ENCODE peak calls at places on chromosomes 4 and X, in seven cellular contexts. One of them, this sample, is unnamed.
A peak's percentile ranks its signal among the peaks of the same experiment; 100 is the strongest.

GRCh38 chr4:125010776-125011503 is 298.4 kb upstream of the ANKRD50 start:
- DNase-seq in K562: no peak
- DNase-seq in ovary: no peak
- DNase-seq in IMR-90: peak; percentile 29
- DNase-seq in Peyer's patch: no peak
- DNase-seq in spleen: no peak
- DNase-seq in right lobe of liver: no peak
- DNase-seq in this sample: no peak

GRCh38 chr4:6917445-6918241 is 8.0 kb downstream of the TBC1D14 start:
- DNase-seq in Peyer's patch: peak; percentile 91
- DNase-seq in IMR-90: no peak
- DNase-seq in right lobe of liver: peak; percentile 87
- DNase-seq in K562: peak; percentile 66
- DNase-seq in ovary: peak; percentile 81
- DNase-seq in spleen: peak; percentile 95
- DNase-seq in this sample: peak; percentile 95

GRCh38 chrX:35841872-35842271 is 43.7 kb downstream of the MAGEB16 start:
- DNase-seq in ovary: no peak
- DNase-seq in right lobe of liver: no peak
- DNase-seq in K562: no peak
- DNase-seq in spleen: no peak
- DNase-seq in Peyer's patch: no peak
- DNase-seq in IMR-90: no peak
- DNase-seq in this sample: no peak

GRCh38 chr4:68490826-68491457 is 43.7 kb downstream of the TMPRSS11E start:
- DNase-seq in K562: no peak
- DNase-seq in IMR-90: no peak
- DNase-seq in ovary: no peak
- DNase-seq in spleen: no peak
- DNase-seq in Peyer's patch: no peak
- DNase-seq in right lobe of liver: no peak
- DNase-seq in this sample: no peak

GRCh38 chr4:47271296-47271695 is 192.2 kb downstream of the COMMD8 start:
- DNase-seq in K562: no peak
- DNase-seq in ovary: no peak
- DNase-seq in right lobe of liver: no peak
- DNase-seq in Peyer's patch: no peak
- DNase-seq in IMR-90: no peak
- DNase-seq in spleen: no peak
- DNase-seq in this sample: no peak

GRCh38 chrX:107454302-107454701 is 4.8 kb downstream of the FRMPD3 start:
- DNase-seq in IMR-90: peak; percentile 2
- DNase-seq in spleen: no peak
- DNase-seq in ovary: no peak
- DNase-seq in right lobe of liver: no peak
- DNase-seq in Peyer's patch: no peak
- DNase-seq in K562: no peak
- DNase-seq in this sample: no peak

GRCh38 chr4:5995901-5996623 is 22.2 kb downstream of the C4orf50 start:
- DNase-seq in Peyer's patch: no peak
- DNase-seq in ovary: peak; percentile 16
- DNase-seq in spleen: no peak
- DNase-seq in IMR-90: no peak
- DNase-seq in K562: no peak
- DNase-seq in right lobe of liver: no peak
- DNase-seq in this sample: no peak

GRCh38 chrX:39813631-39814246 is 284.0 kb downstream of the BCOR start:
- DNase-seq in IMR-90: peak; percentile 69
- DNase-seq in ovary: peak; percentile 81
- DNase-seq in K562: no peak
- DNase-seq in right lobe of liver: peak; percentile 68
- DNase-seq in Peyer's patch: peak; percentile 51
- DNase-seq in spleen: peak; percentile 83
- DNase-seq in this sample: peak; percentile 40

GRCh38 chr4:145278341-145279121 is 98.1 kb upstream of the OTUD4 start:
- DNase-seq in ovary: no peak
- DNase-seq in spleen: no peak
- DNase-seq in Peyer's patch: no peak
- DNase-seq in right lobe of liver: no peak
- DNase-seq in IMR-90: peak; percentile 87
- DNase-seq in K562: peak; percentile 55
- DNase-seq in this sample: no peak

GRCh38 chr4:137960371-137961050 is 281.6 kb downstream of the SLC7A11 start:
- DNase-seq in Peyer's patch: no peak
- DNase-seq in spleen: no peak
- DNase-seq in K562: no peak
- DNase-seq in ovary: no peak
- DNase-seq in IMR-90: peak; percentile 92
- DNase-seq in right lobe of liver: no peak
- DNase-seq in this sample: no peak

GRCh38 chr4:22410645-22411247 is 105.1 kb downstream of the ADGRA3 start:
- DNase-seq in spleen: no peak
- DNase-seq in ovary: no peak
- DNase-seq in K562: no peak
- DNase-seq in IMR-90: peak; percentile 33
- DNase-seq in right lobe of liver: no peak
- DNase-seq in Peyer's patch: no peak
- DNase-seq in this sample: no peak
- TF ChIP-seq CTCF in spleen: no peak
- TF ChIP-seq CTCF in ovary: peak; percentile 7
- TF ChIP-seq CTCF in K562: peak; percentile 46
- TF ChIP-seq CTCF in IMR-90: peak; percentile 62
- TF ChIP-seq CTCF in right lobe of liver: peak; percentile 49
- TF ChIP-seq CTCF in Peyer's patch: peak; percentile 53
- TF ChIP-seq CTCF in this sample: peak; percentile 63

DNA sequence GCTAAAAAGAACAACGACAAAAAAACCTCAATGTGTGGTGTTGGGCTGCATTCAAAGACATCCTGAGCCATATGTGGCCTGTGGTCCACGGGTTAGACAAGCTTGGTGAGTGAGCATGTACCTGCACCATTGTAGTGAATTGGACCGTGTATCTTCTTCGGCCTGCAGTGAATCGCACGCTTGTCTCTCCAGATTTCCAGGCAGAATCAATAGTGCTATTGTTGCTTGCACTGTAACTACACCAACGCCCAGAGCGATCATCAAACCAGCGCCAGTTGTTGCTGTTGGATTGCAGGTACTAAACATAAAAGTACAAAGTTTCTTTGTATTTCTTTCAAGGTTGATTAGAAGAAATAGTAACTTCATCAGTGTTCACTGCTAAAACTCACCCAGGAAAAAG is 101.6 kb downstream of the HUWE1 start:
- DNase-seq in K562: no peak
- DNase-seq in Peyer's patch: no peak
- DNase-seq in IMR-90: no peak
- DNase-seq in spleen: no peak
- DNase-seq in ovary: no peak
- DNase-seq in right lobe of liver: no peak
- DNase-seq in this sample: no peak
- H3K36me3 ChIP-seq in K562: peaks cover 99% of the 10 kb centered on the region
- H3K36me3 ChIP-seq in Peyer's patch: peaks cover 81% of the 10 kb centered on the region
- H3K36me3 ChIP-seq in IMR-90: peaks cover 29% of the 10 kb centered on the region
- H3K36me3 ChIP-seq in spleen: peaks cover 84% of the 10 kb centered on the region
- H3K36me3 ChIP-seq in ovary: no peaks in the 10 kb centered on the region
- H3K36me3 ChIP-seq in right lobe of liver: peaks cover 38% of the 10 kb centered on the region
- H3K36me3 ChIP-seq in this sample: peaks cover 21% of the 10 kb centered on the region

GRCh38 chr4:78938474-78938867 is 767 bp downstream of the PAQR3 start:
- DNase-seq in spleen: no peak
- DNase-seq in K562: no peak
- DNase-seq in IMR-90: no peak
- DNase-seq in Peyer's patch: no peak
- DNase-seq in ovary: no peak
- DNase-seq in right lobe of liver: no peak
- DNase-seq in this sample: no peak

GRCh38 chr4:78937837-78938236 is 1.4 kb downstream of the PAQR3 start:
- DNase-seq in ovary: no peak
- DNase-seq in right lobe of liver: no peak
- DNase-seq in K562: no peak
- DNase-seq in spleen: no peak
- DNase-seq in Peyer's patch: no peak
- DNase-seq in IMR-90: peak; percentile 16
- DNase-seq in this sample: no peak

GRCh38 chr4:78940752-78941151 is 1.5 kb upstream of the PAQR3 start:
- DNase-seq in ovary: no peak
- DNase-seq in Peyer's patch: no peak
- DNase-seq in spleen: no peak
- DNase-seq in K562: no peak
- DNase-seq in IMR-90: no peak
- DNase-seq in right lobe of liver: no peak
- DNase-seq in this sample: no peak

GRCh38 chr4:78939667-78940008 is 400 bp upstream of the PAQR3 start:
- DNase-seq in right lobe of liver: no peak
- DNase-seq in ovary: no peak
- DNase-seq in Peyer's patch: no peak
- DNase-seq in IMR-90: peak; percentile 12
- DNase-seq in spleen: no peak
- DNase-seq in K562: no peak
- DNase-seq in this sample: no peak

DNA sequence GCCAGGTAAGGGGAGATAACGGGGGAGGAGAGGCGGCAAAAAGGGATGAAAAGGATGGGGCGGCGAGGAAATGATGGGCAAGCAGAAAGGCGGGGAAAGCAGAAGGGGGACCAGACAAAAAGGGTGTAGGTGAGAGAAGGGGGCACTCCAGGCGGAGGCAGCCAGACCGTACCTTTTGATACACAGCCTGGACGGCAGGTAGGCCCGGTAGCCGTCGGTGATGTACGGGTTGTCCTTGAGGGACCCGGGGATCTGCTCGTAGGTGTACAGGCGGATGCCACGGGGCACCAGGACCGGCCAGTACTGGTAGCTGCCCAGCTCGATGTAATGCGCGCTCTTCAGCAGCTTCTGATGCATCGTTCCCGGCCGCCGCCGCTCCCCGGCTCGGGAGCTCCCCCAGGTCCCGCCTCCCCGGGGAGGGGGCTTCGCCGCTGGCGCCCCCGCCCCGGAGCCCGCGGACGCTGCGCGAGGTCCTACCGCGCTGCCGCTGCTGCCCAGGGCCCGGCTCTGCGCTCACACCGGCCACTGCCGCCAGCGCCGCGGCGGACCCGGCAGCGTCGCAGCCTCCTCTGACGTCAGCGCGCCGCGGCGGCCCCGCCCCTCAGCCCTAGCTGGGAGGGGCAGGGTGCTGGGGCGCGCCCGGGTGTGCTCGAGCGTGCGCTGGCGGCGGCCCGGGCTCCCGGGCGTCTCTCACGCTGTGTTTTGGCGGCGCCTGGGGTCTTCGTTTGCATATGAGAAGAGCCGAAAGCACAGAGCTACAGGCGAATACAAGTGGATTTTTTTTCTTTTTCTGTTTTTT is at the start of gene PAQR3:
- DNase-seq in spleen: peak; percentile 98
- DNase-seq in ovary: peak; percentile 90
- DNase-seq in right lobe of liver: peak; percentile 91
- DNase-seq in Peyer's patch: peak; percentile 92
- DNase-seq in K562: peak; percentile 94
- DNase-seq in IMR-90: peak; percentile 76
- DNase-seq in this sample: peak; percentile 88
- TF ChIP-seq POLR2A in spleen: no peak
- TF ChIP-seq POLR2A in ovary: peak; percentile 83
- TF ChIP-seq POLR2A in right lobe of liver: peak; percentile 90
- TF ChIP-seq POLR2A in Peyer's patch: peak; percentile 92
- TF ChIP-seq POLR2A in K562: peak; percentile 74
- TF ChIP-seq POLR2A in IMR-90: peak; percentile 76
- TF ChIP-seq POLR2A in this sample: peak; percentile 21

GRCh38 chrX:153055827-153056748 is at the start of gene PNMA3:
- DNase-seq in Peyer's patch: no peak
- DNase-seq in IMR-90: no peak
- DNase-seq in ovary: no peak
- DNase-seq in K562: peak; percentile 36
- DNase-seq in right lobe of liver: peak; percentile 28
- DNase-seq in spleen: no peak
- DNase-seq in this sample: no peak

GRCh38 chrX:153057281-153057680 is 1.0 kb downstream of the PNMA3 start:
- DNase-seq in IMR-90: no peak
- DNase-seq in Peyer's patch: no peak
- DNase-seq in spleen: no peak
- DNase-seq in right lobe of liver: no peak
- DNase-seq in ovary: no peak
- DNase-seq in K562: no peak
- DNase-seq in this sample: no peak

GRCh38 chrX:153049093-153049492 is 7.2 kb upstream of the PNMA3 start:
- DNase-seq in spleen: no peak
- DNase-seq in K562: no peak
- DNase-seq in right lobe of liver: no peak
- DNase-seq in ovary: no peak
- DNase-seq in IMR-90: no peak
- DNase-seq in Peyer's patch: no peak
- DNase-seq in this sample: no peak

DNA sequence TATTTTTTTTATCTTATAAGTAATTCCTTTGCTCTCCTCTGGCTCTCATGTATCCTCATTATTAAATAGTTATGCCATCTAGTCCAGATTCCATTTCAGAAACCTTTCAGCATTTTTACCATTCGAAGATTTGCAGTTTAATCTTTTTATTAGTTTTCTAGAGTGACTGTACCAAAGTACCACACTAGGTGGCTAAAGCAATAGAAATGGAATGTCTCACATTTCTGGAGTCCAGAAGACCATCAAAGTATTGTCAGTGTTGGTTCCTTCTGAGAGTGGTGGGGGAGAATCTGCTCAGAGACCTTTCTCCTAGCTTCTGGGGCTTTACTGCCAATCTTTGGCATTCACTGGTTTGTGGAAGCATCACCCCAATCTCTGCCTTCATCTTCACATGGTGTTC is 3.7 kb upstream of the PNMA3 start:
- DNase-seq in ovary: no peak
- DNase-seq in right lobe of liver: no peak
- DNase-seq in IMR-90: no peak
- DNase-seq in K562: no peak
- DNase-seq in spleen: no peak
- DNase-seq in Peyer's patch: no peak
- DNase-seq in this sample: no peak
- TF ChIP-seq CTCF in ovary: no peak
- TF ChIP-seq CTCF in right lobe of liver: no peak
- TF ChIP-seq CTCF in IMR-90: no peak
- TF ChIP-seq CTCF in K562: no peak
- TF ChIP-seq CTCF in spleen: no peak
- TF ChIP-seq CTCF in Peyer's patch: no peak
- TF ChIP-seq CTCF in this sample: no peak